ENCODE peak calls at places on chromosomes 6 and 20, in four cellular contexts. A, Y, S and N are unnamed samples.

GRCh38 chr6:108518714-108519576 is 41.8 kb upstream of the FOXO3 start:
- DNase-seq in A (peak; percentile 51), Y (peak; percentile 26), S (peak; percentile 12), N (no peak)

GRCh38 chr6:93819189-93819588 is 399.8 kb upstream of the EPHA7 start:
- DNase-seq in A (peak; percentile 2), Y (no peak), S (no peak), N (no peak)

GRCh38 chr20:49851234-49851755 is 38.7 kb downstream of the SLC9A8 start:
- DNase-seq in A (no peak), Y (no peak), S (no peak), N (no peak)

GRCh38 chr6:167524261-167524660 is 199.4 kb downstream of the TTLL2 start:
- DNase-seq in A (no peak), Y (no peak), S (no peak), N (no peak)

GRCh38 chr6:39452306-39452705 is 129.8 kb upstream of the KCNK16 start:
- DNase-seq in A (peak; percentile 71), Y (no peak), S (peak; percentile 85), N (no peak)

GRCh38 chr6:137808836-137809315 is 58.2 kb upstream of the TNFAIP3 start:
- DNase-seq in A (no peak), Y (no peak), S (no peak), N (no peak)

GRCh38 chr20:51010043-51010365 is 12.9 kb downstream of the KCNG1 start:
- DNase-seq in A (no peak), Y (no peak), S (no peak), N (no peak)

GRCh38 chr6:100160913-100161312 is 166.9 kb upstream of the MCHR2 start:
- DNase-seq in A (no peak), Y (no peak), S (no peak), N (no peak)

GRCh38 chr6:113882341-113882740 is 25.2 kb downstream of the MARCKS start:
- DNase-seq in A (no peak), Y (no peak), S (no peak), N (no peak)

GRCh38 chr6:3442444-3443220 is 14.2 kb downstream of the SLC22A23 start:
- DNase-seq in A (peak; percentile 71), Y (no peak), S (peak; percentile 94), N (peak; percentile 44)

GRCh38 chr20:43840382-43841070 is 74.1 kb upstream of the TOX2 start:
- DNase-seq in A (peak; percentile 37), Y (no peak), S (peak; percentile 12), N (no peak)

GRCh38 chr6:164214066-164214465 is 799.5 kb downstream of the QKI start:
- DNase-seq in A (no peak), Y (no peak), S (no peak), N (no peak)

GRCh38 chr6:16362296-16362695 is 123.9 kb downstream of the GMPR start:
- DNase-seq in A (no peak), Y (no peak), S (no peak), N (no peak)

GRCh38 chr6:52108128-52108527 is 20.7 kb upstream of the PKHD1 start:
- DNase-seq in A (no peak), Y (no peak), S (no peak), N (no peak)

GRCh38 chr20:51554538-51555165 is 12.1 kb upstream of the NFATC2 start:
- DNase-seq in A (peak; percentile 52), Y (no peak), S (peak; percentile 82), N (peak; percentile 66)

GRCh38 chr6:109186012-109186411 is 90.7 kb downstream of the CEP57L1 start:
- DNase-seq in A (no peak), Y (no peak), S (no peak), N (no peak)

GRCh38 chr20:9889270-9889981 is 50.5 kb upstream of the PAK5 start:
- DNase-seq in A (no peak), Y (no peak), S (no peak), N (no peak)

GRCh38 chr6:134080171-134080795 is 27.9 kb upstream of the SLC2A12 start:
- DNase-seq in A (no peak), Y (no peak), S (peak; percentile 67), N (no peak)

GRCh38 chr20:37411408-37412306 is 65.7 kb downstream of the SRC start:
- DNase-seq in A (no peak), Y (no peak), S (peak; percentile 36), N (no peak)

GRCh38 chr6:158854214-158855101 is 35.3 kb upstream of the EZR start:
- DNase-seq in A (peak; percentile 23), Y (no peak), S (peak; percentile 87), N (no peak)

GRCh38 chr6:81894286-81894685 is 141.8 kb upstream of the TENT5A start:
- DNase-seq in A (peak; percentile 72), Y (no peak), S (peak; percentile 82), N (peak; percentile 56)

GRCh38 chr20:10540636-10541493 is 105.8 kb downstream of the SLX4IP start:
- DNase-seq in A (peak; percentile 94), Y (no peak), S (peak; percentile 92), N (peak; percentile 50)

GRCh38 chr6:39772559-39773283 is 19.5 kb upstream of the DAAM2 start:
- DNase-seq in A (no peak), Y (no peak), S (peak; percentile 64), N (no peak)

GRCh38 chr20:38581013-38581412 is at the start of gene ADIG:
- DNase-seq in A (peak; percentile 12), Y (no peak), S (no peak), N (no peak)

GRCh38 chr6:3706547-3707467 is 44.7 kb downstream of the PXDC1 start:
- DNase-seq in A (peak; percentile 87), Y (no peak), S (no peak), N (no peak)

GRCh38 chr6:159691133-159691962 is 1.7 kb downstream of the SOD2 start:
- DNase-seq in A (peak; percentile 97), Y (peak; percentile 59), S (peak; percentile 75), N (peak; percentile 79)

GRCh38 chr20:37915800-37916570 is 13.1 kb downstream of the VSTM2L start:
- DNase-seq in A (no peak), Y (no peak), S (no peak), N (no peak)

GRCh38 chr20:48903705-48904104 is 17.8 kb upstream of the ARFGEF2 start:
- DNase-seq in A (no peak), Y (no peak), S (no peak), N (no peak)

GRCh38 chr6:84685983-84686584 is 78.3 kb downstream of the TBX18 start:
- DNase-seq in A (peak; percentile 53), Y (peak; percentile 27), S (no peak), N (no peak)

DNA sequence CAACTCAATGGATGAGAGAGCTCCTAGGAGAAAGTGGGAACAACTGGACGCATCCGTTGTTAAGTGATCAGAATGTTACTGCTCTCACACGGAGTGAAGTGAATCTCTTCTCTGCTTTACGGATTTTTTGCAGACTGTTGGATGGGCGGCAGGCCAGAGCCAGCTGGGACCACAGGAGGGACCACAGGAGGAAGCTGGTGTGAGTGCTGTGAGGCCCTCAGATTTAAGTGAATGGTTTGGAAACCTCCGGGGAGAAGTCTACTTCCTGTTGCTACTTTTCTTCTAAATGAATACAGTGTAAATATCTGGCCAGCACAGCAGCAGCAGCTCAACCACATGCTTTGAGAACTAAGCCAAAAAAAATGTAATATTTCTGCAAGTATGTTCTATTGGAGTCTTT is 23.6 kb upstream of the PPP1R14C start:
- DNase-seq in A (peak; percentile 27), Y (no peak), S (peak; percentile 28), N (no peak)
- H3K4me3 ChIP-seq in A (no peak overlapping the region), Y (no peak overlapping the region), S (no peak overlapping the region), N (no peak overlapping the region)

DNA sequence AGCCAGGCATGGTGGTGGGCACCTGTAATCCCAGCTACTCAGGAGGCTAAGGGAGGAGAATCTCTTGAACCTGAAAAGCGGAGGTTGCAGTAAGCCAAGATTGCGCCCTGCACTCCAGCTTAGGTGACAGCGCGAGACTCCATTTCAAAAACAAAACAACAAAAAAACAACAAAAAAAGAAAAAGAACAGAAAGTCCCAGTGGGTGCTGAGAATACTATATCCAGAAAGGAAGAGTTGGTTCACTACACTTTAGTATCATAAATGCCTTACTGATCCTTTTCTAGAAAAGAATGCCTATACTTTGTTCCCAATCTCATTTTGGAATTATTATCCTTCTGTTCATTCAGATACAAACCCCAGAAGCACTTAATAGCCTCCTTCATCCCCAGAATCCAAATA is 20.9 kb upstream of the ADGRG6 start:
- DNase-seq in A (no peak), Y (no peak), S (no peak), N (no peak)
- TF ChIP-seq CTCF in A (no peak), Y (no peak), S (no peak), N (no peak)

DNA sequence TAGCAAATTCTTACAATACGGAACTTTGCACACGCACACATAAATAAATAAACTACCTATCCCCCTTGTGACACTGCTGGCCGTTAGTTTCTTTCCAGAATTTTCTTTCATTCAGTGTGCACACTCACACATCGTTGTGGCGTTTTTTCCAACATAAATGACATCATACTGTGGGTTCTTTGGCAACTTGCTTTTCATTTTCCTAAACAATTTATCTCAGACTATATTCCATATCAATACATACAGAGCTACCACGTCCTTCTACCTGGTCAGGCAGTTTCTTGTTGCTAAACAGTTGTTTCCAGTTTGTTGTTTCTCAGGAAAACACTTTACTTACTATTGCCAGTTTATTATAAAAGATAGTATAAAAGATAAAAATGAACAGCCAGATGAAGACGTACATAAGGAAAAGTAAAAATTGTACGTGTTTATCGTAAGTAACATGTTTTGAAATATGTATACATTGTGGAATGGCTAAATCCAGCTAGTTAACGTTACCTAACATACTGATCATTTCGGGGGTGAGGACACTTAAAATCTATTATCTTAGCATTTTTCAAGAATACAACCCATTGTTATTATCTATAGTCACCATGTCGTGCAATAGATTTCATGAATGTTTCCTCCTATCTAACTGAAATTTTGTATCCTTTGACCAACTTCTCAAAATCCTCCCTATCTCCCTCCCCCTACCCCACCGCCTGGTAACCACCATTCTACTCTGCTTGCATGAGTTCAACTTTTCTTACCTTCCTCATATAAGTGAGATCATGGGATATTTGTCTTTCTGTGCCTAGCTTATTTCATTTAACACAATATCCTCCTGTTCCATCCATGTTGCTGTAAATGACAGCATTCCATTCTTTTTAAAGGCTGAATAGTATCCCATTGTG is 1.2 kb upstream of the TP53RK start:
- DNase-seq in A (peak; percentile 39), Y (no peak), S (peak; percentile 40), N (no peak)
- H3K4me3 ChIP-seq in A (no peak overlapping the region), Y (peak overlapping the region; percentile 36), S (peak overlapping the region; percentile 33), N (peak overlapping the region; percentile 43)

GRCh38 chr6:71205336-71205956 is 83.2 kb upstream of the OGFRL1 start:
- DNase-seq in A (peak; percentile 68), Y (no peak), S (peak; percentile 74), N (peak; percentile 25)
- TF ChIP-seq CTCF in A (peak; percentile 3), Y (no peak), S (no peak), N (no peak)

DNA sequence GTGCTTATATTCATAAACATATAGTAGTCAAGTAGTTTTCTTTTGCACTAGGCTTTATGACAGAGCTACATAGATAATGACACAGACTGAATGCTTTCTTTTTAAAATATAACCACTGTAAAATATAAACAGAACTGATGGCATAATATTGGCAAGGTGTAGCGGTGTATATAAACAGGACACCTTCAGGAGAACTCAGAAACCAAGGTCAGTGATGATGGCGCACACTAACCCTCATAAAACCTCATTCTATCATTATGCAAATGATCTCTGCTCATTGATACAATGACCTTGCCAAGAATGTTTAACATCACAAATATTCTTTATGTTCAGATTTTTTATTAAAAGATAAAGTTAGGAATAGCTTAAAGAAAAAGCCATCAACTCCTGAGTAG is 48.5 kb upstream of the DST start:
- DNase-seq in A (no peak), Y (no peak), S (no peak), N (no peak)
- H3K4me3 ChIP-seq in A (peak overlapping the region; percentile 39), Y (peak overlapping the region; percentile 39), S (peak overlapping the region; percentile 42), N (peak overlapping the region; percentile 31)